ENCODE peak calls at places on chromosomes 1 and 21, in seven cellular contexts. D is GM23248; S is GM06990; W is stimulated activated CD4-positive, alpha-beta T cell treated with anti-CD3 and anti-CD28 coated beads, Interleukin-2, amount 100 ng/mL, for 4 hours; E is left ventricle myocardium inferior; T is effector memory CD8-positive, alpha-beta T cell; N is stimulated activated naive B cell treated with anti-CD40 and anti-IgM and Interleukin-4, amounts not matched to agents 10 μg/mL and 1 μg/mL and 100 μg/mL, for 72 hours. B is an unnamed sample.

GRCh38 chr1:204621996-204622395 is 63.5 kb downstream of the LRRN2 start:
- DNase-seq in E (no peak), W (no peak), N (no peak), T (no peak), D (no peak), S (no peak), B (no peak)

GRCh38 chr1:36352910-36353878 is 29.7 kb upstream of the EVA1B start:
- DNase-seq in N (no peak), T (no peak), W (no peak), S (no peak), D (peak), E (no peak), B (no peak)

GRCh38 chr1:98546319-98546718 is 115.2 kb upstream of the SNX7 start:
- DNase-seq in D (peak), S (no peak), T (no peak), W (no peak), N (no peak), E (no peak), B (no peak)

GRCh38 chr1:201556841-201557571 is 18.1 kb downstream of the NAV1 start:
- DNase-seq in N (no peak), E (no peak), T (no peak), D (peak), W (no peak), S (no peak), B (no peak)

GRCh38 chr21:33541105-33541711 is 709 bp downstream of the GART start:
- DNase-seq in E (no peak), N (no peak), S (peak), D (peak), T (no peak), W (no peak), B (peak)

GRCh38 chr1:26597629-26598039 is 68.1 kb downstream of the RPS6KA1 start:
- DNase-seq in W (no peak), N (no peak), T (peak), E (no peak), D (peak), S (no peak), B (no peak)

GRCh38 chr1:114093624-114094302 is 59.9 kb downstream of the SYT6 start:
- DNase-seq in W (no peak), E (no peak), N (no peak), D (peak), T (no peak), S (no peak), B (no peak)

GRCh38 chr1:228758451-228758850 is 23.2 kb downstream of the RHOU start:
- DNase-seq in W (no peak), E (no peak), T (no peak), D (no peak), N (no peak), S (no peak), B (no peak)

GRCh38 chr1:54851928-54852524 is 35.0 kb downstream of the DHCR24 start:
- DNase-seq in T (no peak), N (no peak), S (no peak), D (no peak), E (no peak), W (no peak), B (no peak)

GRCh38 chr1:57163332-57163731 is 197.5 kb upstream of the C8B start:
- DNase-seq in E (no peak), D (no peak), W (no peak), S (no peak), T (no peak), N (no peak), B (no peak)

GRCh38 chr21:34845521-34846213 is 176.9 kb downstream of the CLIC6 start:
- DNase-seq in N (peak), E (no peak), T (peak), W (no peak), S (peak), D (peak), B (peak)

B was measured in GM12878.